ENCODE peak calls at places on chromosomes 4 and X, in five cellular contexts. K, Z, V, F and U are unnamed samples.

GRCh38 chr4:182644326-182645050 is 272.7 kb downstream of the DCTD start:
- DNase-seq in K (no peak), F (peak; percentile 36), V (no peak), Z (no peak), U (no peak)

GRCh38 chr4:115851918-115852766 is 738.7 kb upstream of the NDST4 start:
- DNase-seq in K (no peak), V (peak; percentile 49), F (peak; percentile 16), Z (no peak), U (peak; percentile 12)

GRCh38 chr4:146134761-146135160 is 40.8 kb upstream of the LSM6 start:
- DNase-seq in F (no peak), Z (no peak), K (no peak), V (no peak), U (peak; percentile 51)

GRCh38 chrX:100404851-100405250 is 5.2 kb downstream of the PCDH19 start:
- DNase-seq in F (no peak), Z (no peak), K (no peak), V (no peak), U (no peak)

GRCh38 chr4:27714073-27714472 is 853.4 kb downstream of the STIM2 start:
- DNase-seq in Z (no peak), V (no peak), F (no peak), K (no peak), U (peak; percentile 40)

GRCh38 chr4:186687263-186687662 is 36.4 kb downstream of the FAT1 start:
- DNase-seq in V (no peak), F (no peak), Z (no peak), K (no peak), U (no peak)

GRCh38 chr4:145709843-145710242 is 29.9 kb downstream of the C4orf51 start:
- DNase-seq in K (no peak), F (peak; percentile 90), V (peak; percentile 69), Z (peak; percentile 54), U (peak; percentile 81)

GRCh38 chr4:80610845-80611244 is 275.3 kb downstream of the CFAP299 start:
- DNase-seq in F (peak; percentile 28), K (no peak), V (no peak), Z (no peak), U (no peak)

GRCh38 chr4:185421366-185422124 is 4.2 kb downstream of the UFSP2 start:
- DNase-seq in F (peak; percentile 63), V (no peak), K (no peak), Z (no peak), U (no peak)

GRCh38 chr4:100106982-100107381 is 83.3 kb downstream of the DDIT4L start:
- DNase-seq in V (peak; percentile 22), F (no peak), Z (no peak), K (no peak), U (no peak)

GRCh38 chr4:185222598-185222997 is 13.2 kb downstream of the SNX25 start:
- DNase-seq in V (peak; percentile 33), K (no peak), Z (peak; percentile 57), F (peak; percentile 34), U (no peak)

GRCh38 chr4:149961876-149962597 is 116.2 kb upstream of the DCLK2 start:
- DNase-seq in K (no peak), F (peak; percentile 55), V (no peak), Z (peak; percentile 6), U (no peak)

GRCh38 chrX:48648299-48648698 is 35.3 kb upstream of the WAS start:
- DNase-seq in V (peak; percentile 29), F (peak; percentile 63), Z (no peak), K (peak; percentile 31), U (no peak)

GRCh38 chr4:66569228-66569627 is 898.9 kb upstream of the EPHA5 start:
- DNase-seq in F (no peak), Z (no peak), K (no peak), V (no peak), U (no peak)

GRCh38 chrX:129791961-129792570 is 12.3 kb downstream of the SASH3 start:
- DNase-seq in Z (no peak), V (no peak), F (peak; percentile 7), K (no peak), U (no peak)

GRCh38 chr4:145536044-145536443 is 54.4 kb downstream of the SMAD1 start:
- DNase-seq in F (no peak), Z (no peak), K (no peak), V (no peak), U (no peak)

GRCh38 chrX:149799095-149799721 is 17.5 kb downstream of the MAGEA9 start:
- DNase-seq in K (no peak), Z (no peak), V (no peak), F (no peak), U (no peak)

GRCh38 chr4:7073526-7074390 is 5.9 kb upstream of the GRPEL1 start:
- DNase-seq in V (peak; percentile 55), K (no peak), Z (no peak), F (peak; percentile 68), U (no peak)

GRCh38 chr4:110005461-110006056 is 92.9 kb downstream of the EGF start:
- DNase-seq in F (peak; percentile 64), Z (peak; percentile 26), K (peak; percentile 15), V (peak; percentile 63), U (peak; percentile 29)

GRCh38 chrX:133444952-133445831 is 29.9 kb upstream of the GPC4 start:
- DNase-seq in K (no peak), Z (no peak), F (peak; percentile 63), V (peak; percentile 5), U (no peak)

GRCh38 chrX:123818243-123818642 is 41.6 kb upstream of the XIAP start:
- DNase-seq in K (no peak), F (peak; percentile 92), V (peak; percentile 18), Z (peak; percentile 16), U (peak; percentile 93)

GRCh38 chr4:149120331-149121014 is 678.3 kb upstream of the NR3C2 start:
- DNase-seq in Z (no peak), F (peak; percentile 3), K (no peak), V (no peak), U (no peak)

GRCh38 chr4:176302283-176303275 is 17.2 kb upstream of the SPCS3 start:
- DNase-seq in K (no peak), Z (peak; percentile 49), V (peak; percentile 77), F (peak; percentile 77), U (peak; percentile 39)

GRCh38 chr4:2484169-2484568 is 15.3 kb downstream of the RNF4 start:
- DNase-seq in F (no peak), K (no peak), Z (no peak), V (no peak), U (no peak)

GRCh38 chr4:68373513-68373912 is 23.6 kb upstream of the YTHDC1 start:
- DNase-seq in Z (no peak), K (peak; percentile 67), V (no peak), F (peak; percentile 82), U (no peak)

GRCh38 chr4:168803727-168804126 is 206.3 kb downstream of the CBR4 start:
- DNase-seq in Z (no peak), V (no peak), K (no peak), F (peak; percentile 53), U (peak; percentile 87)

GRCh38 chr4:77579406-77580076 is 26.1 kb upstream of the CXCL13 start:
- DNase-seq in K (no peak), V (peak; percentile 90), F (peak; percentile 83), Z (peak; percentile 43), U (peak; percentile 77)